ENCODE peak calls at places on chromosomes 7 and 10, in five cellular contexts. P is NCI-H1092, Z is sciatic nerve, O is T-helper 2 cell, H is nucleus accumbens. Y is an unnamed sample.

GRCh38 chr7:55387062-55387965 is 22.2 kb downstream of the LANCL2 start:
- DNase-seq in P (no peak), Z (no peak), O (no peak), H (no peak), Y (no peak)

GRCh38 chr7:151340794-151341356 is 737 bp upstream of the NUB1 start:
- DNase-seq in P (no peak), Z (no peak), O (no peak), H (no peak), Y (no peak)

GRCh38 chr7:74467876-74468275 is 14.2 kb downstream of the GTF2IRD1 start:
- DNase-seq in P (no peak), Z (no peak), O (no peak), H (no peak), Y (no peak)

GRCh38 chr7:36794689-36795088 is 70.4 kb upstream of the AOAH start:
- DNase-seq in P (peak), Z (peak), O (no peak), H (no peak), Y (peak)

GRCh38 chr10:112821663-112822062 is 128.4 kb upstream of the TCF7L2 start:
- DNase-seq in P (no peak), Z (no peak), O (no peak), H (no peak), Y (no peak)

GRCh38 chr7:135620980-135621850 is 41.1 kb upstream of the STMP1 start:
- DNase-seq in P (peak), Z (no peak), O (peak), H (peak), Y (peak)

GRCh38 chr10:68167271-68167670 is 58.0 kb downstream of the MYPN start:
- DNase-seq in P (no peak), Z (no peak), O (no peak), H (no peak), Y (no peak)

GRCh38 chr7:90736316-90736715 is 140.2 kb downstream of the CDK14 start:
- DNase-seq in P (no peak), Z (no peak), O (no peak), H (no peak), Y (no peak)

GRCh38 chr7:156827587-156828203 is 65.3 kb downstream of the LMBR1 start:
- DNase-seq in P (no peak), Z (no peak), O (no peak), H (no peak), Y (peak)

GRCh38 chr7:5586279-5586962 is 162.8 kb upstream of the TNRC18 start:
- DNase-seq in P (peak), Z (no peak), O (no peak), H (no peak), Y (peak)

GRCh38 chr7:78018541-78019456 is 220.2 kb downstream of the PHTF2 start:
- DNase-seq in P (peak), Z (peak), O (no peak), H (no peak), Y (peak)

GRCh38 chr10:22333167-22333566 is 12.1 kb upstream of the SPAG6 start:
- DNase-seq in P (no peak), Z (no peak), O (peak), H (no peak), Y (no peak)

GRCh38 chr7:83947260-83947659 is 247.3 kb downstream of the SEMA3A start:
- DNase-seq in P (no peak), Z (no peak), O (no peak), H (no peak), Y (no peak)

GRCh38 chr10:77975086-77975666 is 48.6 kb upstream of the DLG5 start:
- DNase-seq in P (no peak), Z (no peak), O (no peak), H (no peak), Y (no peak)

GRCh38 chr7:105015631-105015965 is 1.6 kb downstream of the KMT2E start:
- DNase-seq in P (peak), Z (no peak), O (no peak), H (no peak), Y (peak)

GRCh38 chr10:119859422-119860258 is 13.0 kb downstream of the MCMBP start:
- DNase-seq in P (no peak), Z (no peak), O (no peak), H (no peak), Y (peak)

GRCh38 chr7:4809091-4809591 is 33.7 kb downstream of the AP5Z1 start:
- DNase-seq in P (no peak), Z (no peak), O (peak), H (no peak), Y (no peak)

Y was measured in cerebellum.